ENCODE peak calls at places on chromosomes 2 and 18, in nine cellular contexts. E is ascending aorta; G is left lung; R is CD8-positive, alpha-beta T cell; D is right lobe of liver; V is Panc1; K is foreskin keratinocyte; C is left ventricle myocardium inferior; B is AG04450. U is an unnamed sample.

GRCh38 chr2:25305197-25305596 is 36.5 kb downstream of the DNMT3A start:
- DNase-seq in E (no peak), G (no peak), R (no peak), D (no peak), V (no peak), K (no peak), C (no peak), B (no peak), U (no peak)

GRCh38 chr2:24970483-24971299 is 1.1 kb downstream of the DNAJC27 start:
- DNase-seq in E (no peak), G (no peak), R (no peak), D (no peak), V (no peak), K (peak; percentile 48), C (no peak), B (no peak), U (no peak)

GRCh38 chr2:216074794-216075193 is 6.8 kb downstream of the PECR start:
- DNase-seq in E (no peak), G (no peak), R (no peak), D (no peak), V (no peak), K (no peak), C (no peak), B (no peak), U (no peak)

GRCh38 chr2:12131975-12132374 is 385.5 kb downstream of the LPIN1 start:
- DNase-seq in E (no peak), G (no peak), R (no peak), D (no peak), V (no peak), K (no peak), C (no peak), B (no peak), U (no peak)

GRCh38 chr18:12327510-12328178 is 19.6 kb downstream of the TUBB6 start:
- DNase-seq in E (peak; percentile 89), G (peak; percentile 76), R (peak; percentile 65), D (peak; percentile 79), V (peak; percentile 38), K (peak; percentile 81), C (peak; percentile 85), B (no peak), U (peak; percentile 62)

GRCh38 chr18:57352271-57352701 is at the start of gene ST8SIA3:
- DNase-seq in E (no peak), G (no peak), R (no peak), D (no peak), V (no peak), K (no peak), C (no peak), B (no peak), U (no peak)

GRCh38 chr2:172861632-172862031 is 126.0 kb downstream of the RAPGEF4 start:
- DNase-seq in E (no peak), G (no peak), R (no peak), D (no peak), V (no peak), K (no peak), C (no peak), B (no peak), U (no peak)

GRCh38 chr2:226781471-226781870 is 18.1 kb downstream of the IRS1 start:
- DNase-seq in E (no peak), G (no peak), R (no peak), D (no peak), V (no peak), K (peak; percentile 35), C (no peak), B (no peak), U (no peak)

GRCh38 chr2:99184811-99185210 is 3.8 kb downstream of the MRPL30 start:
- DNase-seq in E (no peak), G (no peak), R (no peak), D (no peak), V (no peak), K (no peak), C (no peak), B (no peak), U (no peak)

GRCh38 chr2:19362094-19362649 is 3.7 kb upstream of the OSR1 start:
- DNase-seq in E (no peak), G (no peak), R (no peak), D (no peak), V (no peak), K (peak; percentile 50), C (no peak), B (no peak), U (no peak)

GRCh38 chr18:420661-421060 is 79.8 kb downstream of the COLEC12 start:
- DNase-seq in E (no peak), G (no peak), R (no peak), D (no peak), V (no peak), K (no peak), C (no peak), B (no peak), U (no peak)

GRCh38 chr18:419542-420175 is 80.8 kb downstream of the COLEC12 start:
- DNase-seq in E (no peak), G (no peak), R (no peak), D (no peak), V (no peak), K (no peak), C (no peak), B (no peak), U (no peak)

GRCh38 chr18:422966-423365 is 77.5 kb downstream of the COLEC12 start:
- DNase-seq in E (no peak), G (no peak), R (no peak), D (no peak), V (no peak), K (no peak), C (no peak), B (no peak), U (no peak)

GRCh38 chr18:424071-424868 is 76.2 kb downstream of the COLEC12 start:
- DNase-seq in E (no peak), G (no peak), R (no peak), D (no peak), V (no peak), K (no peak), C (no peak), B (no peak), U (no peak)

GRCh38 chr18:421236-422155 is 79.0 kb downstream of the COLEC12 start:
- DNase-seq in E (no peak), G (no peak), R (no peak), D (no peak), V (no peak), K (no peak), C (no peak), B (no peak), U (no peak)
- H3K27ac ChIP-seq in E (no peak overlapping the region), G (no peak overlapping the region), R (no peak overlapping the region), D (no peak overlapping the region), V (no peak overlapping the region), K (no peak overlapping the region), C (no peak overlapping the region), B (peak overlapping the region; percentile 59), U (no peak overlapping the region)

DNA sequence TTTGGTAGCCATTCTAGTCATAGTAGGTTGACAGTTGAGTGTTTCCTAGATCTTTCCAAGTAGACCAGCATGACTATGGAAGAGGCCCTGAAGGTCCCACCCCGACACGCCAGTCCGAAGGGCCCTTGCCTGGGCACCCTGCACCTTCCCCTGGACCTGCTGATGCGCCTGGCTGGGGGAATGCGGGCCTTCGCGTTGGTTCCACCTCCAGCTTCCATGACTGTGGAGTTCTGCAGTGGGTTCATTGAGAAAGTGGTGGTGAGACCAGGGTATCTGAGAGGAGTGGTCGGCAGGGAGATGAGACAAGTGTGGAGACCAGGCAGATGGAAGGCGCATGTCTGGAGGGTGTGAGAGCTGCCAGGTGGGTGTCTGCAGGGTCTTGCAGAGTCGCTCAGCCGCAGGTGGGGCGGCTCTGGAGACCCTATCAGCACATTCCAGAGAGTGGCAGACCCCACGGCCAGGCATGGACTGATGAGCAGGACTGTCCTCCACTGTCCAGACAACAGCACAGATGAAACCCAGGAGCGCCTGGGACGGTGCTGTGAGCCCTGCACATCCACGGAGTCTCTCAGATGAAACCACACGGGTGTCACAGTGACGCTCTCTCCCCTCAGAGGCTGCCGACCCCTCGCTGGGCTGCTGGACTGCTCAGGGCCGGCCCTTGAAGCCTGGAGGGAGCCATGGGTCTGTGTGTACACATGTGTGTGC is 182.5 kb upstream of the HDAC4 start:
- DNase-seq in E (no peak), G (no peak), R (no peak), D (no peak), V (no peak), K (no peak), C (no peak), B (no peak), U (no peak)
- TF ChIP-seq CTCF in E (no peak), G (no peak), R (no peak), D (no peak), V (no peak), K (no peak), C (no peak), B (no peak), U (no peak)

DNA sequence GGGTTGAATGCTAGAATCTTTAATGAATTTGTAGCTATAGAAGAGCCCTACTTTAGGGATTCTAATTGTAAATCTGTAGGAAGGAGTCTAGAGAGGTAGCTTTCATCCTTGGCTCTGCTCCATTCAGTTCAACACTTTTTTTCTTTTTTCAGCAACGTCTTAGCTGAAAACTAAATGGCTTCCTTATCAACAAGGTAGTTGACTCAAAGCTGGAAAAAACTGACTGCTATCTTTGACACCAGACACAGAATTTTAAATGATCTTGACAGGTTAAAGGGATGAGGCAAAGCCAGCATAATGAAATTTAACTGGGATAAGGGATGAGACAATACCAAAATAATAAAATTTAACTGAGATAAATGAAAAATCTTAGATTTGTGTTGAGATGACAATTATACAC is 54.9 kb downstream of the TMEFF2 start:
- DNase-seq in E (no peak), G (no peak), R (no peak), D (no peak), V (no peak), K (no peak), C (no peak), B (no peak), U (no peak)
- H3K27ac ChIP-seq in E (no peak overlapping the region), G (no peak overlapping the region), R (no peak overlapping the region), D (no peak overlapping the region), V (no peak overlapping the region), K (no peak overlapping the region), C (no peak overlapping the region), B (no peak overlapping the region), U (no peak overlapping the region)

GRCh38 chr2:145185696-145186095 is 665.8 kb upstream of the ZEB2 start:
- DNase-seq in E (no peak), G (no peak), R (no peak), D (no peak), V (no peak), K (peak; percentile 25), C (no peak), B (peak; percentile 10), U (no peak)

GRCh38 chr2:145190031-145190703 is 670.2 kb upstream of the ZEB2 start:
- DNase-seq in E (no peak), G (no peak), R (no peak), D (no peak), V (no peak), K (peak; percentile 27), C (no peak), B (no peak), U (no peak)

GRCh38 chr2:145184741-145185671 is 665.1 kb upstream of the ZEB2 start:
- DNase-seq in E (no peak), G (no peak), R (no peak), D (no peak), V (no peak), K (no peak), C (no peak), B (no peak), U (no peak)

DNA sequence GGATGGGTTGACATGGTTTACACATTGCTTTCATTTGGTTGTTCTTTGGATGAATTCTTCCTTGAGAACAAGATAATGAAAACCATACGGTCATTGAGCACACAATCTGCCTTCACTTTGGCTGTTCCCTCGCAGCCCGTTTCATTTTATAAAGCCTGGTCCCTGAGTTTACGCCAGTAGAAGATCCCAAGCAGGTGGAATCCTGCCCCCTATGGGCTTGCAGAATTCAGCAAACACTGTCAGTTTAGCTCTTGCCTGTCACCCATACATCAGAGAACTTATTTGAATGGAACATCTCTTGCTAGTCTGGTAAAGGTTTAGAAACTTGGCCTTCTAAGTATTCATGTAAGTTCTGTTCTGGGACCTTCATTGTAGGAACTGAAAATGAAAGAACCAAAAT is 666.4 kb upstream of the ZEB2 start:
- DNase-seq in E (no peak), G (no peak), R (no peak), D (no peak), V (no peak), K (no peak), C (no peak), B (no peak), U (no peak)
- TF ChIP-seq CTCF in E (no peak), G (no peak), R (no peak), D (no peak), V (no peak), K (peak; percentile 15), C (peak; percentile 41), B (no peak), U (no peak)